ENCODE peak calls at places on chromosomes 2 and 18, in nine cellular contexts. D is HEK293T; M is retina; T is astrocyte of the spinal cord; A is AML-193; P is CD8-positive, alpha-beta memory T cell; L is hippocampal formation; H is T-helper 22 cell; K is T-cell. N is an unnamed sample.

GRCh38 chr2:55059793-55060192 is 9.5 kb upstream of the RTN4 start:
- DNase-seq in D (no peak), M (no peak), T (no peak), A (no peak), P (no peak), L (no peak), H (no peak), K (no peak), N (no peak)

GRCh38 chr18:21191596-21192307 is 50.3 kb upstream of the GREB1L start:
- DNase-seq in D (peak; percentile 80), M (peak; percentile 43), T (peak; percentile 39), A (peak; percentile 29), P (no peak), L (peak; percentile 55), H (no peak), K (no peak), N (peak; percentile 52)

GRCh38 chr2:232563580-232563979 is 13.1 kb downstream of the EIF4E2 start:
- DNase-seq in D (no peak), M (no peak), T (no peak), A (no peak), P (no peak), L (no peak), H (no peak), K (no peak), N (no peak)

GRCh38 chr2:41836944-41837343 is 210.9 kb upstream of the PKDCC start:
- DNase-seq in D (peak; percentile 32), M (no peak), T (peak; percentile 51), A (peak; percentile 23), P (peak; percentile 16), L (no peak), H (no peak), K (peak; percentile 1), N (no peak)

GRCh38 chr2:241223211-241224067 is 35.0 kb downstream of the ANO7 start:
- DNase-seq in D (no peak), M (peak; percentile 71), T (no peak), A (no peak), P (no peak), L (no peak), H (no peak), K (no peak), N (no peak)

GRCh38 chr2:207163815-207164747 is 1.7 kb downstream of the KLF7 start:
- DNase-seq in D (no peak), M (peak; percentile 78), T (peak; percentile 59), A (no peak), P (no peak), L (peak; percentile 68), H (no peak), K (no peak), N (no peak)

GRCh38 chr2:64751286-64752260 is 97.9 kb upstream of the SERTAD2 start:
- DNase-seq in D (peak; percentile 37), M (peak; percentile 98), T (peak; percentile 49), A (peak; percentile 100), P (no peak), L (no peak), H (peak; percentile 97), K (peak; percentile 13), N (peak; percentile 99)

GRCh38 chr2:101063352-101063751 is 61.3 kb downstream of the RPL31 start:
- DNase-seq in D (no peak), M (no peak), T (peak; percentile 56), A (no peak), P (no peak), L (no peak), H (no peak), K (no peak), N (peak; percentile 55)

GRCh38 chr18:62341423-62341920 is 16.4 kb downstream of the TNFRSF11A start:
- DNase-seq in D (no peak), M (peak; percentile 77), T (no peak), A (no peak), P (no peak), L (no peak), H (no peak), K (no peak), N (no peak)

GRCh38 chr2:73176205-73176880 is 26.0 kb upstream of the NOTO start:
- DNase-seq in D (no peak), M (no peak), T (no peak), A (no peak), P (no peak), L (no peak), H (no peak), K (no peak), N (no peak)

GRCh38 chr2:18200771-18201170 is 322.3 kb downstream of the KCNS3 start:
- DNase-seq in D (no peak), M (no peak), T (no peak), A (no peak), P (no peak), L (no peak), H (no peak), K (no peak), N (no peak)

GRCh38 chr2:71936076-71937030 is 211.3 kb downstream of the CYP26B1 start:
- DNase-seq in D (peak; percentile 1), M (peak; percentile 0), T (no peak), A (no peak), P (no peak), L (no peak), H (no peak), K (no peak), N (no peak)

GRCh38 chr2:96692094-96692971 is 47.5 kb downstream of the LMAN2L start:
- DNase-seq in D (no peak), M (peak; percentile 14), T (no peak), A (no peak), P (no peak), L (no peak), H (no peak), K (no peak), N (no peak)

GRCh38 chr2:84409531-84409930 is 49.5 kb downstream of the SUCLG1 start:
- DNase-seq in D (no peak), M (no peak), T (no peak), A (no peak), P (no peak), L (no peak), H (no peak), K (no peak), N (no peak)

GRCh38 chr2:173613386-173613785 is 258.7 kb downstream of the CDCA7 start:
- DNase-seq in D (no peak), M (no peak), T (no peak), A (no peak), P (no peak), L (no peak), H (no peak), K (no peak), N (no peak)

GRCh38 chr18:34809697-34810096 is 99.6 kb downstream of the DTNA start:
- DNase-seq in D (peak; percentile 71), M (no peak), T (peak; percentile 32), A (peak; percentile 9), P (no peak), L (peak; percentile 27), H (no peak), K (no peak), N (peak; percentile 24)

GRCh38 chr18:24672165-24672950 is 211.9 kb downstream of the HRH4 start:
- DNase-seq in D (no peak), M (no peak), T (no peak), A (no peak), P (no peak), L (peak; percentile 14), H (no peak), K (no peak), N (no peak)

N was measured in GM04504.